ENCODE peak calls at places on chromosomes 11 and 22, in six cellular contexts. O is mammary epithelial cell, Y is fibroblast of pulmonary artery, U is cardiac muscle cell, S is Peyer's patch, C is tibial nerve. X is an unnamed sample.

GRCh38 chr22:23128269-23129108 is 13.3 kb downstream of the RSPH14 start:
- DNase-seq in S (peak; percentile 88), Y (peak; percentile 83), U (peak; percentile 78), C (peak; percentile 54), O (peak; percentile 47), X (peak; percentile 75)

GRCh38 chr22:24758164-24758799 is 16.2 kb downstream of the PIWIL3 start:
- DNase-seq in S (peak; percentile 84), Y (peak; percentile 77), U (peak; percentile 66), C (peak; percentile 40), O (peak; percentile 23), X (peak; percentile 72)

GRCh38 chr11:2837096-2837601 is 48.4 kb downstream of the CDKN1C start:
- DNase-seq in U (peak; percentile 97), C (peak; percentile 52), Y (peak; percentile 21), O (no peak), S (peak; percentile 71), X (peak; percentile 74)

GRCh38 chr11:33329705-33330329 is 72.6 kb downstream of the HIPK3 start:
- DNase-seq in C (no peak), S (peak; percentile 76), Y (peak; percentile 83), U (peak; percentile 71), O (peak; percentile 55), X (peak; percentile 79)

GRCh38 chr22:19176175-19176630 is 2.3 kb downstream of the SLC25A1 start:
- DNase-seq in O (no peak), S (no peak), Y (no peak), C (no peak), U (no peak), X (no peak)

GRCh38 chr11:116793476-116794096 is 1.9 kb upstream of the APOA5 start:
- DNase-seq in C (no peak), S (no peak), U (no peak), Y (peak; percentile 43), O (no peak), X (no peak)

GRCh38 chr11:69290791-69291190 is 3.2 kb upstream of the MYEOV start:
- DNase-seq in O (no peak), Y (no peak), S (peak; percentile 57), C (no peak), U (no peak), X (no peak)

GRCh38 chr11:4683020-4683419 is 14.6 kb downstream of the OR51E2 start:
- DNase-seq in Y (no peak), U (no peak), S (no peak), C (no peak), O (peak; percentile 56), X (no peak)

GRCh38 chr11:122398167-122398566 is 257.4 kb upstream of the UBASH3B start:
- DNase-seq in O (no peak), U (no peak), S (no peak), Y (peak; percentile 1), C (no peak), X (no peak)

GRCh38 chr11:128587415-128587814 is at the start of gene ETS1:
- DNase-seq in O (peak; percentile 36), Y (no peak), C (no peak), U (peak; percentile 21), S (no peak), X (no peak)

GRCh38 chr22:20520093-20520511 is 12.7 kb downstream of the MED15 start:
- DNase-seq in O (no peak), S (no peak), U (no peak), C (no peak), Y (peak; percentile 38), X (peak; percentile 70)

GRCh38 chr22:35376728-35377472 is 4.0 kb upstream of the HMOX1 start:
- DNase-seq in O (peak; percentile 97), U (peak; percentile 90), Y (peak; percentile 100), C (peak; percentile 94), S (peak; percentile 95), X (peak; percentile 99)

GRCh38 chr11:70301191-70301590 is 30.7 kb downstream of the PPFIA1 start:
- DNase-seq in C (no peak), O (no peak), S (peak; percentile 29), Y (no peak), U (no peak), X (no peak)

GRCh38 chr11:63841554-63841953 is 2.6 kb downstream of the MARK2 start:
- DNase-seq in C (no peak), S (no peak), Y (peak; percentile 39), O (peak; percentile 71), U (no peak), X (no peak)

GRCh38 chr11:41879186-41879738 is 419.8 kb upstream of the LRRC4C start:
- DNase-seq in S (no peak), O (peak; percentile 63), Y (peak; percentile 30), C (no peak), U (no peak), X (no peak)

GRCh38 chr11:64339754-64340408 is at the start of gene CCDC88B:
- DNase-seq in O (no peak), Y (no peak), S (peak; percentile 95), U (no peak), C (no peak), X (no peak)

GRCh38 chr22:37775785-37776638 is 31.7 kb upstream of the GCAT start:
- DNase-seq in O (peak; percentile 95), Y (no peak), U (no peak), S (no peak), C (no peak), X (peak; percentile 51)

GRCh38 chr11:3984896-3985295 is 109.7 kb upstream of the RRM1 start:
- DNase-seq in Y (peak; percentile 47), S (peak; percentile 50), C (no peak), U (peak; percentile 20), O (no peak), X (peak; percentile 42)

GRCh38 chr11:110295487-110296225 is 758 bp downstream of the RDX start:
- DNase-seq in U (peak; percentile 71), C (peak; percentile 22), O (peak; percentile 56), S (peak; percentile 75), Y (peak; percentile 30), X (peak; percentile 54)

GRCh38 chr11:125902927-125903752 is at the start of gene PUS3:
- DNase-seq in O (peak; percentile 76), C (peak; percentile 83), U (peak; percentile 90), Y (peak; percentile 86), S (peak; percentile 95), X (peak; percentile 81)

GRCh38 chr11:120023551-120023950 is 114.4 kb downstream of the TRIM29 start:
- DNase-seq in C (no peak), Y (no peak), U (no peak), O (no peak), S (peak; percentile 9), X (no peak)

GRCh38 chr22:22458387-22458786 is 50.2 kb downstream of the ZNF280B start:
- DNase-seq in S (no peak), C (no peak), O (no peak), U (no peak), Y (no peak), X (no peak)

GRCh38 chr11:38791346-38791961 is 2193.4 kb upstream of the RAG2 start:
- DNase-seq in S (peak; percentile 49), O (peak; percentile 39), U (peak; percentile 88), Y (peak; percentile 89), C (no peak), X (peak; percentile 58)

DNA sequence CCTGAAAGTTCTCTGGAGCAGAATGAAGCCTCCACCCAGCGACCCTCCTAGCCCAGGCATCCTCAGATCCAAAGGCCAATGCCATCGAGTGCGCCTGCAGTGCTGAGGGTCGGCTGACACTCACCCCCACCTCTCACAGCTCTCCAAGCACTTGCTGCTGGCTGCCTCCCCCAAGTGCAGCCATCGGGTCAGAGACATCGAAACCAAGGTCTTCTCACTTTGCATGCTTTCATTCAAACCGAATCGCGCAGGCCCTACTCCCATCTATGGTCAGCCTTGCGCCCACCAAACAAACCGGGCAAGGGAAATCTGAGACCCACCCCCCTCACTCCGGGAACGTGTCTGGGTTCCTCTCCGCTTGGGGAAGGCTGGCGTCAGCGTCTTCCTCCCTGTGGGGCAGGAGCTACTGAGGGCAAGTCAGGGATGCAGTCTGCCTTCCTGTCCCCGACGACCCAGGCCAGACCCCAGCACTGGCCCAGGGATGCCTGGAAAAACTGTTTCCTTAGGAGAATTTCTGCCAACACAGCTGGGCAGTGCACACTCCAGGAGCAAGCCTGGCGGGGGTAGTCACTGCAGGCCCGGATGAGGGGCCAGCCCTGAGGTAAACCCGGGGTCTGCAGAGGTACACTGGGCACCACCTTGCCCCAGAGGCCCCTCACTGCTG is 7.0 kb downstream of the WNT7B start:
- DNase-seq in O (no peak), U (no peak), S (no peak), C (no peak), Y (no peak), X (no peak)
- H3K4me3 ChIP-seq in O (no peak overlapping the region), U (no peak overlapping the region), S (no peak overlapping the region), C (no peak overlapping the region), Y (no peak overlapping the region), X (no peak overlapping the region)

GRCh38 chr11:29019960-29020683 is 911.9 kb downstream of the METTL15 start:
- DNase-seq in S (no peak), C (no peak), O (peak; percentile 21), Y (peak; percentile 68), U (peak; percentile 31), X (peak; percentile 70)
- TF ChIP-seq CTCF in S (no peak), C (no peak), O (peak; percentile 67), Y (peak; percentile 63), U (peak; percentile 64), X (peak; percentile 50)

GRCh38 chr11:91871048-91871447 is 353.6 kb upstream of the FAT3 start:
- DNase-seq in O (no peak), U (no peak), S (no peak), Y (no peak), C (no peak), X (no peak)
- H3K4me3 ChIP-seq in O (no peak overlapping the region), U (no peak overlapping the region), S (no peak overlapping the region), Y (no peak overlapping the region), C (no peak overlapping the region), X (no peak overlapping the region)

GRCh38 chr11:134097146-134097545 is 28.3 kb downstream of the JAM3 start:
- DNase-seq in Y (no peak), C (no peak), U (no peak), S (no peak), O (no peak), X (no peak)

GRCh38 chr11:134098566-134099184 is 29.8 kb downstream of the JAM3 start:
- DNase-seq in Y (no peak), S (no peak), C (no peak), U (peak; percentile 24), O (peak; percentile 11), X (no peak)

GRCh38 chr11:134100171-134100570 is 31.3 kb downstream of the JAM3 start:
- DNase-seq in O (no peak), U (no peak), S (no peak), C (no peak), Y (no peak), X (no peak)

DNA sequence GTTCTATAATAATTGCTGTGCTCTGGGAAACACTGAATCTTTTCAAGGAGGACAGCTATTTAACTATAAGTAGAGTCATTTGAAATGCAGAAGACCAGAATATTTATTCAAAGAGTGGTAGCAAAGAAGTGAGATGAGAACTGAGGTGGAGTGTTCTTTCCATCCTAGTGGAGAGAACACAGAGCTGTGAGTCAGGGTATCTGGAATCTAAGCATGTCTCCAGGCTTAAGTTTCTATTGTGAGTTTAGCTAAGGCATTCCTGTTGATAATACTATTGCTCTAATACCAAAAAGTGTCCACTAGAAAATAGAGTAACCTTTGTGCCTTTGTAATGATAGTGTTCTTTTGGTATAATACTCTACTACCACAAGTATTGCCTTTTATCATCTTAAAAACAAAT is 32.4 kb downstream of the JAM3 start:
- DNase-seq in U (no peak), C (no peak), S (no peak), O (no peak), Y (peak; percentile 44), X (peak; percentile 23)
- TF ChIP-seq CTCF in U (no peak), C (no peak), S (no peak), O (no peak), Y (no peak), X (no peak)

GRCh38 chr11:40285520-40285919 is 1173.9 kb downstream of the LRRC4C start:
- DNase-seq in S (no peak), C (no peak), Y (no peak), O (no peak), U (no peak), X (no peak)
- H3K4me3 ChIP-seq in S (no peak overlapping the region), C (no peak overlapping the region), Y (no peak overlapping the region), O (no peak overlapping the region), U (no peak overlapping the region), X (no peak overlapping the region)

X was measured in fibroblast of villous mesenchyme.